ENCODE peak calls at places on chromosome 1, in ten cellular contexts. P is activated T-helper 17 cell treated with anti-CD3 and anti-CD28 coated beads, Interleukin-2, amount 50 U/mL, for 72 hours; X is GM12878; U is left cardiac atrium; G is K562; V is T-helper 17 cell; T is WTC11; C is heart left ventricle; Z is left lung; H is stimulated activated naive CD8-positive, alpha-beta T cell treated with anti-CD3 and anti-CD28 coated beads, Interleukin-15, Interleukin-2, amounts not matched to agents 100 U/mL and 50 U/mL, for 24 hours. M is an unnamed sample.

GRCh38 chr1:7247683-7248401 is 462.6 kb downstream of the CAMTA1 start:
- ATAC-seq in H (no peak), P (no peak), T (no peak), G (no peak), X (no peak), V (no peak), U (no peak), C (no peak), Z (no peak), M (no peak)

GRCh38 chr1:52179073-52179472 is 37.2 kb downstream of the ZFYVE9 start:
- ATAC-seq in X (no peak), P (peak; percentile 52), V (no peak), G (peak; percentile 47), T (no peak), U (no peak), Z (no peak), C (no peak), H (peak; percentile 46), M (no peak)

GRCh38 chr1:230157409-230158390 is 90.7 kb downstream of the GALNT2 start:
- ATAC-seq in Z (peak; percentile 35), U (peak; percentile 33), C (peak; percentile 9), P (no peak), H (no peak), T (no peak), X (no peak), G (peak; percentile 40), V (no peak), M (no peak)

GRCh38 chr1:87435484-87435883 is 106.8 kb downstream of the LMO4 start:
- ATAC-seq in C (peak; percentile 79), T (no peak), P (peak; percentile 94), G (peak; percentile 99), U (peak; percentile 88), H (peak; percentile 49), Z (no peak), V (peak; percentile 41), X (peak; percentile 52), M (no peak)

GRCh38 chr1:229027622-229028182 is 243.2 kb upstream of the RAB4A start:
- ATAC-seq in V (peak; percentile 72), G (no peak), C (peak; percentile 5), H (peak; percentile 65), Z (peak; percentile 70), U (peak; percentile 14), T (peak; percentile 79), P (peak; percentile 91), X (no peak), M (peak; percentile 53)

GRCh38 chr1:12475947-12476346 is 142.1 kb downstream of the DHRS3 start:
- ATAC-seq in V (no peak), Z (peak; percentile 59), X (no peak), P (peak; percentile 40), T (no peak), G (no peak), C (no peak), H (no peak), U (no peak), M (no peak)

GRCh38 chr1:30038134-30039025 is 685.0 kb downstream of the MATN1 start:
- ATAC-seq in X (no peak), C (no peak), V (no peak), H (no peak), Z (no peak), T (no peak), G (no peak), U (no peak), P (no peak), M (no peak)

GRCh38 chr1:169517544-169518186 is 31.9 kb upstream of the SLC19A2 start:
- ATAC-seq in Z (no peak), U (no peak), C (no peak), H (no peak), P (no peak), T (no peak), V (no peak), X (no peak), G (no peak), M (no peak)

GRCh38 chr1:113946112-113946511 is 17.0 kb downstream of the HIPK1 start:
- ATAC-seq in P (peak; percentile 41), U (no peak), V (peak; percentile 42), X (peak; percentile 34), Z (no peak), T (peak; percentile 46), H (no peak), C (no peak), G (peak; percentile 18), M (no peak)

GRCh38 chr1:207070811-207071210 is 17.7 kb downstream of the PFKFB2 start:
- ATAC-seq in T (no peak), H (peak; percentile 45), P (peak; percentile 37), C (no peak), Z (no peak), V (peak; percentile 53), U (no peak), X (no peak), G (no peak), M (peak; percentile 56)

GRCh38 chr1:116379674-116380498 is 6.8 kb downstream of the ATP1A1 start:
- ATAC-seq in U (no peak), V (no peak), H (no peak), C (no peak), T (no peak), Z (no peak), P (no peak), X (no peak), G (no peak), M (no peak)

GRCh38 chr1:2251786-2252185 is 23.7 kb downstream of the SKI start:
- ATAC-seq in X (no peak), V (no peak), C (peak; percentile 80), H (no peak), T (no peak), Z (no peak), G (no peak), U (peak; percentile 66), P (no peak), M (no peak)

GRCh38 chr1:235946570-235946981 is 79.9 kb upstream of the LYST start:
- ATAC-seq in U (peak; percentile 43), X (peak; percentile 86), H (no peak), P (peak; percentile 48), G (peak; percentile 52), C (peak; percentile 23), Z (peak; percentile 64), V (peak; percentile 41), T (no peak), M (peak; percentile 87)

GRCh38 chr1:61749574-61749973 is 7.3 kb downstream of the PATJ start:
- ATAC-seq in G (no peak), T (no peak), P (no peak), U (no peak), Z (no peak), V (no peak), C (no peak), H (no peak), X (no peak), M (no peak)

GRCh38 chr1:234701737-234702341 is 91.9 kb upstream of the IRF2BP2 start:
- ATAC-seq in G (no peak), U (peak; percentile 78), P (no peak), T (no peak), C (peak; percentile 82), Z (no peak), V (no peak), X (no peak), H (no peak), M (no peak)

GRCh38 chr1:17630048-17630830 is 90.7 kb downstream of the ARHGEF10L start:
- ATAC-seq in P (no peak), Z (peak; percentile 80), C (peak; percentile 76), X (peak; percentile 60), H (no peak), U (peak; percentile 76), G (peak; percentile 11), T (no peak), V (peak; percentile 56), M (peak; percentile 56)

GRCh38 chr1:101219919-101220695 is 16.7 kb upstream of the S1PR1 start:
- ATAC-seq in V (no peak), U (peak; percentile 53), C (peak; percentile 90), Z (no peak), G (no peak), H (no peak), P (no peak), X (no peak), T (peak; percentile 28), M (no peak)

GRCh38 chr1:38287036-38287435 is 240.4 kb upstream of the POU3F1 start:
- ATAC-seq in C (no peak), V (no peak), P (no peak), Z (no peak), U (no peak), H (no peak), X (no peak), T (no peak), G (no peak), M (no peak)

GRCh38 chr1:64691631-64692030 is 53.2 kb upstream of the RAVER2 start:
- ATAC-seq in X (no peak), T (no peak), Z (no peak), P (peak; percentile 60), H (no peak), C (no peak), U (no peak), V (no peak), G (no peak), M (no peak)

GRCh38 chr1:199218533-199218932 is 579.7 kb downstream of the PTPRC start:
- ATAC-seq in C (no peak), V (no peak), G (no peak), X (no peak), U (no peak), H (peak; percentile 12), Z (no peak), T (no peak), P (no peak), M (peak; percentile 16)

GRCh38 chr1:30638811-30639210 is 84.6 kb downstream of the MATN1 start:
- ATAC-seq in U (peak; percentile 88), T (no peak), Z (no peak), X (no peak), V (no peak), P (no peak), G (no peak), H (no peak), C (peak; percentile 84), M (no peak)

GRCh38 chr1:26772687-26773086 is 15.1 kb upstream of the PIGV start:
- ATAC-seq in H (no peak), G (no peak), P (no peak), T (no peak), C (no peak), X (no peak), U (peak; percentile 5), V (no peak), Z (no peak), M (no peak)

GRCh38 chr1:201898992-201899391 is 10.3 kb downstream of the SHISA4 start:
- ATAC-seq in C (no peak), V (no peak), H (no peak), X (no peak), U (no peak), G (no peak), T (no peak), P (no peak), Z (peak; percentile 77), M (no peak)

GRCh38 chr1:12547586-12548225 is 70.3 kb downstream of the DHRS3 start:
- ATAC-seq in C (peak; percentile 2), Z (no peak), T (no peak), P (no peak), U (no peak), G (no peak), V (no peak), X (no peak), H (no peak), M (no peak)

GRCh38 chr1:67647036-67647798 is 37.8 kb upstream of the GADD45A start:
- ATAC-seq in U (peak; percentile 71), Z (no peak), X (no peak), H (no peak), V (no peak), G (no peak), T (no peak), P (peak; percentile 18), C (peak; percentile 71), M (no peak)

GRCh38 chr1:208100906-208101305 is 143.3 kb downstream of the PLXNA2 start:
- ATAC-seq in X (no peak), T (no peak), P (no peak), G (no peak), C (peak; percentile 29), Z (no peak), H (no peak), V (no peak), U (peak; percentile 79), M (no peak)

GRCh38 chr1:113401067-113401466 is 10.8 kb downstream of the MAGI3 start:
- ATAC-seq in V (no peak), P (no peak), H (no peak), Z (no peak), X (no peak), U (no peak), T (no peak), C (no peak), G (no peak), M (no peak)

GRCh38 chr1:179016694-179017382 is 8.9 kb upstream of the FAM20B start:
- ATAC-seq in H (no peak), C (peak; percentile 89), U (peak; percentile 93), Z (peak; percentile 97), G (peak; percentile 91), X (no peak), V (no peak), P (no peak), T (no peak), M (no peak)